ENCODE peak calls at places on chromosome 17, in five cellular contexts. L is tibial artery, P is cardiac muscle cell, A is fibroblast of pulmonary artery, G is testis. I is an unnamed sample.
A peak's percentile ranks its signal among the peaks of the same experiment; 100 is the strongest.

GRCh38 chr17:81350320-81350686 is 45.0 kb upstream of the BAHCC1 start:
- DNase-seq in L (no peak), P (no peak), A (no peak), G (no peak), I (no peak)

GRCh38 chr17:59775786-59776350 is 68.4 kb downstream of the VMP1 start:
- DNase-seq in L (no peak), A (no peak), G (no peak), P (no peak), I (no peak)

GRCh38 chr17:48335858-48336500 is 94.0 kb downstream of the SKAP1 start:
- DNase-seq in G (no peak), A (peak; percentile 77), P (peak; percentile 53), L (no peak), I (peak; percentile 73)

GRCh38 chr17:10198509-10199249 is at the start of gene GAS7:
- DNase-seq in A (peak; percentile 16), L (peak; percentile 84), P (peak; percentile 87), G (peak; percentile 75), I (no peak)

GRCh38 chr17:34852614-34853013 is 108.6 kb downstream of the CCT6B start:
- DNase-seq in L (no peak), G (no peak), A (no peak), P (no peak), I (no peak)

GRCh38 chr17:37503148-37503547 is 13.5 kb downstream of the DUSP14 start:
- DNase-seq in A (no peak), G (no peak), L (no peak), P (no peak), I (no peak)

GRCh38 chr17:41116292-41116691 is 1.9 kb downstream of the KRTAP4-11 start:
- DNase-seq in G (no peak), A (no peak), P (no peak), L (no peak), I (no peak)

GRCh38 chr17:48003686-48004120 is 32.8 kb downstream of the CDK5RAP3 start:
- DNase-seq in G (no peak), P (no peak), L (no peak), A (no peak), I (no peak)

GRCh38 chr17:83202002-83203000 is 122.9 kb downstream of the METRNL start:
- DNase-seq in L (peak; percentile 66), A (no peak), P (no peak), G (peak; percentile 11), I (no peak)

GRCh38 chr17:73341350-73342056 is 29.7 kb upstream of the CDC42EP4 start:
- DNase-seq in A (no peak), G (peak; percentile 25), L (no peak), P (no peak), I (no peak)

GRCh38 chr17:82250868-82251500 is 22.1 kb downstream of the SLC16A3 start:
- DNase-seq in L (no peak), P (no peak), A (no peak), G (no peak), I (no peak)

GRCh38 chr17:73354423-73355284 is 42.9 kb upstream of the CDC42EP4 start:
- DNase-seq in A (no peak), P (no peak), L (no peak), G (no peak), I (no peak)

GRCh38 chr17:79003661-79004411 is 5.7 kb downstream of the CANT1 start:
- DNase-seq in L (peak; percentile 53), P (no peak), G (peak; percentile 4), A (no peak), I (no peak)

GRCh38 chr17:12813680-12814079 is 24.4 kb downstream of the ARHGAP44 start:
- DNase-seq in L (no peak), G (no peak), P (no peak), A (no peak), I (no peak)

GRCh38 chr17:4914009-4914408 is 11.1 kb upstream of the CHRNE start:
- DNase-seq in G (peak; percentile 79), P (no peak), L (no peak), A (peak; percentile 22), I (no peak)

GRCh38 chr17:79630120-79630519 is 19.3 kb upstream of the RBFOX3 start:
- DNase-seq in P (no peak), L (peak; percentile 61), G (peak; percentile 9), A (no peak), I (no peak)

GRCh38 chr17:67016039-67016762 is 28.2 kb upstream of the CACNG1 start:
- DNase-seq in G (no peak), A (no peak), P (no peak), L (no peak), I (no peak)
- TF ChIP-seq CTCF in G (no peak), A (no peak), P (no peak), L (no peak), I (no peak)

DNA sequence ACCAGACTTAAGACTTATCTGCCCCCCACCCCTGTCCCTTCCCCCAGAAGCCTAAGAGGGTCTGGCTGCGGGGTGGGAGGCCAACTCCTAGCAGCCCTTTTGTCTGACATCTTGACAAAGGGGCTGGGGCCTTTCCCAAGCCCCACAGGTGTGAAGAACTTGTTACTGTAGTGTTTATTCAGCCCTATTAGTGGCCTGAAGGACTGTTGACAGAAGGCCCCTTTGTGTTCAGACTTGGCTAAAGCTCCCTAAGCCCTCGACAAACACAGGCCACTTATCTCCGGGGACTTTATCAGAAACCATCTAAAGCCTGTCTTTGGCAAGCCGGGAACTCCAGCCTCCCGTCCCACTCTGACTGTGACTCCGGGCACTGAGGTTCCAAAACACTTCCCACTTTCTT is 129.8 kb downstream of the NTN1 start:
- DNase-seq in G (no peak), P (peak; percentile 41), A (no peak), L (no peak), I (no peak)
- H3K4me3 ChIP-seq in G (no peak overlapping the region), P (no peak overlapping the region), A (no peak overlapping the region), L (no peak overlapping the region), I (no peak overlapping the region)

GRCh38 chr17:42251115-42251514 is 25.1 kb downstream of the STAT5B start:
- DNase-seq in A (peak; percentile 68), P (no peak), G (no peak), L (no peak), I (peak; percentile 63)
- TF ChIP-seq CTCF in A (peak; percentile 54), P (peak; percentile 64), G (no peak), L (no peak), I (peak; percentile 61)

GRCh38 chr17:29617481-29618271 is 5.0 kb downstream of the CORO6 start:
- DNase-seq in L (peak; percentile 87), G (peak; percentile 75), A (peak; percentile 68), P (peak; percentile 65), I (peak; percentile 77)

GRCh38 chr17:29617125-29617480 is 5.6 kb downstream of the CORO6 start:
- DNase-seq in L (peak; percentile 87), P (peak; percentile 71), A (peak; percentile 72), G (peak; percentile 81), I (peak; percentile 70)

GRCh38 chr17:29619251-29619650 is 3.5 kb downstream of the CORO6 start:
- DNase-seq in A (peak; percentile 41), G (no peak), L (peak; percentile 80), P (peak; percentile 92), I (peak; percentile 48)

GRCh38 chr17:29620271-29620670 is 2.4 kb downstream of the CORO6 start:
- DNase-seq in P (no peak), G (no peak), A (no peak), L (peak; percentile 62), I (peak; percentile 48)

DNA sequence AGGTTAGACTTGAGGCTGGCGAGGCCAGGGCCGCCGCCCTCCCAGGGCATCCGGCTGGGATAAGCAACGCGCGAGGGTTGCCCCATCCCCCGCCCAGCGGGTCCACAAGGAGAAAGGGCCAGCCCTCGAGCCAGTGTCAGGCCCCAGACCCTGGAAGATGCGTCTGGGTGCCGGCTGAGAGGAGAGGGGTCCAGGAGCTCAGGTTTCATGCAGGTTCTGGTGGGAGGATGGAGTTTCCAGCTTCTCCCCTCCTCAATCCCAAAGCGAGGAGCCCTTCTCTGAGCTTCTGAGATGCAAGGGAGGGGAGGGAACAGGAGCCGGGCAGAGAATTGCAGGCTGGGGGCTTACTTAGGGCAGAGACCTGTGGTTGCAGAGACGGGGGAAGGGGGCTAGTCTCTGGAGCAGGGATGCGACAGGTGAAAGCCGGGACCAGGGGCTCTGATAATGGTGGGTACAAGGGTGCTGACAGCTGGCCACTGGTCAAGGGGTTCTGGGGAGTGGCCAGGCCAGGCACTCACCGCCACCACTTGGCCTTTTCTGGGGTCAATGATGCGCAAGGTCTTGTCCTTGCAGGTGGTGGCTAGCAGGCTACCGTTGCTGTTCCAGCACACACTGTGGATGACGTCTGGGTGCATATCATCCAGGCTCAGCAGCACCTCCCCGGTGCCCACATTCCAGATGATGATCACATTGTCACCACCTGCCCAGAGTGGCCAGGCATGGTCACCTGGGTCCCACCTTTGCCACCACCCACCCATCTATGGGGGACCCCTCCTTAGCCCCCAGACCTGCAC is 4.2 kb downstream of the CORO6 start:
- DNase-seq in L (peak; percentile 61), P (no peak), G (no peak), A (no peak), I (no peak)
- H3K4me3 ChIP-seq in L (peak overlapping the region; percentile 34), P (no peak overlapping the region), G (no peak overlapping the region), A (no peak overlapping the region), I (no peak overlapping the region)

GRCh38 chr17:29347831-29348281 is 42.3 kb upstream of the TAOK1 start:
- DNase-seq in G (no peak), L (no peak), P (no peak), A (peak; percentile 54), I (peak; percentile 11)
- TF ChIP-seq CTCF in G (no peak), L (no peak), P (no peak), A (no peak), I (no peak)

GRCh38 chr17:71057938-71058337 is 888.6 kb downstream of the KCNJ2 start:
- DNase-seq in G (no peak), L (no peak), A (no peak), P (no peak), I (no peak)

GRCh38 chr17:71052971-71053370 is 883.6 kb downstream of the KCNJ2 start:
- DNase-seq in A (no peak), P (no peak), L (no peak), G (no peak), I (no peak)

GRCh38 chr17:71057448-71057847 is 888.1 kb downstream of the KCNJ2 start:
- DNase-seq in A (peak; percentile 11), P (no peak), G (no peak), L (no peak), I (peak; percentile 74)

GRCh38 chr17:71055128-71055527 is 885.8 kb downstream of the KCNJ2 start:
- DNase-seq in G (no peak), A (peak; percentile 33), P (no peak), L (no peak), I (peak; percentile 36)
- H3K4me3 ChIP-seq in G (no peak overlapping the region), A (no peak overlapping the region), P (no peak overlapping the region), L (no peak overlapping the region), I (no peak overlapping the region)

DNA sequence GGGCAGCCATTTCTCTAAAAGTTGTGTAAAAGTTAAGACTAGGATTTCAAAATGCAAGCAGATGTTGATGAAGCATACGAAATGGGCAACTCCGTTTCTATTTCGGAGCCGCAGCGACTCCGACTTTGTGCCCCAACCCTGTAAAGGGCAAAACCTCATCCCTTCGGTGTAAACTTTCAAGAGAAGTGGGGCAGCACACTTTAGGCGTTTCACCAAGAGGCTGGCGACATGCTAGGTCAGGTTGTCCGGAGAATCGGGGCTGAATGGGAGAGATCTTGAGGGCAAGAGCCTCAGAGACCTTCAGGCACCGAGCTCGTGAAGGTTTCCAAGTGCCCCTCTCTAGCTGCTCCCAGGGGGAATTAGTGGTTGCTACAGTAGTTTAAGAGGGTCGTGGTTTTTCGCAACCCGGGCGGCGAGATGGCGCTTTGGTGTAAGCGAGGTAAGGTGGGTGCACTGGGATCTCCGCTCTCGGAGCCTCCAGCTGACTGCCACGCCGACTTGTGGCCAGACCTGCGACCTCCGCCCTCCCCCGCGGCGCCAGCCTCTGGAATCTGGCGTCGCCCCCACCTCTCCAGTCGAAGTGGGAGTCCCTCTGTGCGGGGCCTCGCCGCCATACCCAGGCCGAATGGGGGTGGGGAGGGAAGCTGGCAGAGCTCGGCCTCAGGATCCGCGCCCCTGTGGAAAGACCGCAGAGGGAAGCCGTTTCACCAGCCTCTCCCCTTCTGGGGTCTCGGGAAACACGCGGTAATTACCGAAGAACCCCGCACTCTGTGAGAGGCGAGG is 979 bp upstream of the HEXIM2 start:
- DNase-seq in G (peak; percentile 87), P (peak; percentile 93), L (peak; percentile 82), A (peak; percentile 65), I (peak; percentile 59)
- TF ChIP-seq CTCF in G (no peak), P (no peak), L (peak; percentile 6), A (no peak), I (no peak)

I was measured in fibroblast of mammary gland.